ENCODE peak calls at places on chromosomes 1 and 21, in eight cellular contexts. One of them, this sample, is unnamed.

GRCh38 chr1:118992426-118992825 is 4.3 kb upstream of the TBX15 start:
- DNase-seq in ovary: no peak
- DNase-seq in neural progenitor cell: no peak
- DNase-seq in AG09309: no peak
- DNase-seq in body of pancreas: no peak
- DNase-seq in left ventricle myocardium inferior: no peak
- DNase-seq in RWPE1: no peak
- DNase-seq in GM23338: no peak
- DNase-seq in this sample: no peak

GRCh38 chr1:183039985-183040447 is 16.8 kb downstream of the LAMC1 start:
- DNase-seq in GM23338: no peak
- DNase-seq in RWPE1: no peak
- DNase-seq in neural progenitor cell: no peak
- DNase-seq in left ventricle myocardium inferior: no peak
- DNase-seq in body of pancreas: no peak
- DNase-seq in ovary: no peak
- DNase-seq in AG09309: peak; percentile 78
- DNase-seq in this sample: no peak

GRCh38 chr1:195738971-195739650 is 869.1 kb downstream of the KCNT2 start:
- DNase-seq in RWPE1: no peak
- DNase-seq in ovary: no peak
- DNase-seq in neural progenitor cell: no peak
- DNase-seq in AG09309: no peak
- DNase-seq in GM23338: no peak
- DNase-seq in body of pancreas: no peak
- DNase-seq in left ventricle myocardium inferior: no peak
- DNase-seq in this sample: no peak

GRCh38 chr1:9561429-9561828 is 22.2 kb downstream of the SLC25A33 start:
- DNase-seq in neural progenitor cell: no peak
- DNase-seq in body of pancreas: peak; percentile 80
- DNase-seq in AG09309: peak; percentile 83
- DNase-seq in RWPE1: peak; percentile 78
- DNase-seq in GM23338: no peak
- DNase-seq in left ventricle myocardium inferior: no peak
- DNase-seq in ovary: peak; percentile 43
- DNase-seq in this sample: no peak

GRCh38 chr1:199113265-199113869 is 474.5 kb downstream of the PTPRC start:
- DNase-seq in GM23338: peak; percentile 74
- DNase-seq in neural progenitor cell: peak; percentile 45
- DNase-seq in AG09309: peak; percentile 40
- DNase-seq in left ventricle myocardium inferior: peak; percentile 23
- DNase-seq in body of pancreas: peak; percentile 42
- DNase-seq in RWPE1: no peak
- DNase-seq in ovary: no peak
- DNase-seq in this sample: no peak

GRCh38 chr1:205356424-205357151 is at the start of gene KLHDC8A:
- DNase-seq in AG09309: no peak
- DNase-seq in body of pancreas: no peak
- DNase-seq in GM23338: peak; percentile 57
- DNase-seq in neural progenitor cell: peak; percentile 76
- DNase-seq in ovary: peak; percentile 78
- DNase-seq in RWPE1: no peak
- DNase-seq in left ventricle myocardium inferior: no peak
- DNase-seq in this sample: no peak

GRCh38 chr1:11787251-11787803 is 18.4 kb downstream of the MTHFR start:
- DNase-seq in neural progenitor cell: peak; percentile 61
- DNase-seq in AG09309: no peak
- DNase-seq in GM23338: peak; percentile 79
- DNase-seq in left ventricle myocardium inferior: peak; percentile 70
- DNase-seq in body of pancreas: peak; percentile 46
- DNase-seq in ovary: peak; percentile 78
- DNase-seq in RWPE1: peak; percentile 55
- DNase-seq in this sample: no peak

GRCh38 chr1:199182151-199182843 is 543.5 kb downstream of the PTPRC start:
- DNase-seq in ovary: no peak
- DNase-seq in body of pancreas: no peak
- DNase-seq in neural progenitor cell: no peak
- DNase-seq in RWPE1: no peak
- DNase-seq in AG09309: no peak
- DNase-seq in left ventricle myocardium inferior: no peak
- DNase-seq in GM23338: no peak
- DNase-seq in this sample: no peak

GRCh38 chr1:84619383-84620093 is 45.3 kb upstream of the CTBS start:
- DNase-seq in ovary: no peak
- DNase-seq in left ventricle myocardium inferior: no peak
- DNase-seq in body of pancreas: peak; percentile 57
- DNase-seq in neural progenitor cell: no peak
- DNase-seq in AG09309: no peak
- DNase-seq in GM23338: no peak
- DNase-seq in RWPE1: peak; percentile 81
- DNase-seq in this sample: peak; percentile 19

GRCh38 chr1:159880435-159880834 is 18.0 kb upstream of the VSIG8 start:
- DNase-seq in AG09309: no peak
- DNase-seq in neural progenitor cell: no peak
- DNase-seq in GM23338: no peak
- DNase-seq in body of pancreas: no peak
- DNase-seq in ovary: no peak
- DNase-seq in left ventricle myocardium inferior: no peak
- DNase-seq in RWPE1: no peak
- DNase-seq in this sample: no peak

GRCh38 chr1:42424201-42424600 is 31.6 kb downstream of the ZMYND12 start:
- DNase-seq in AG09309: no peak
- DNase-seq in ovary: no peak
- DNase-seq in left ventricle myocardium inferior: no peak
- DNase-seq in RWPE1: no peak
- DNase-seq in GM23338: no peak
- DNase-seq in body of pancreas: no peak
- DNase-seq in neural progenitor cell: no peak
- DNase-seq in this sample: no peak

GRCh38 chr21:34204021-34204420 is 130.6 kb downstream of the MRPS6 start:
- DNase-seq in ovary: no peak
- DNase-seq in body of pancreas: no peak
- DNase-seq in GM23338: no peak
- DNase-seq in AG09309: no peak
- DNase-seq in left ventricle myocardium inferior: no peak
- DNase-seq in RWPE1: no peak
- DNase-seq in neural progenitor cell: no peak
- DNase-seq in this sample: no peak

GRCh38 chr1:115545791-115546733 is 95.7 kb upstream of the VANGL1 start:
- DNase-seq in AG09309: peak; percentile 85
- DNase-seq in neural progenitor cell: peak; percentile 65
- DNase-seq in ovary: peak; percentile 33
- DNase-seq in RWPE1: peak; percentile 98
- DNase-seq in GM23338: peak; percentile 94
- DNase-seq in left ventricle myocardium inferior: no peak
- DNase-seq in body of pancreas: peak; percentile 72
- DNase-seq in this sample: no peak

GRCh38 chr1:172719694-172720138 is 60.8 kb downstream of the FASLG start:
- DNase-seq in ovary: no peak
- DNase-seq in AG09309: peak; percentile 17
- DNase-seq in GM23338: peak; percentile 79
- DNase-seq in RWPE1: peak; percentile 42
- DNase-seq in body of pancreas: no peak
- DNase-seq in neural progenitor cell: peak; percentile 64
- DNase-seq in left ventricle myocardium inferior: no peak
- DNase-seq in this sample: peak; percentile 55

GRCh38 chr1:51230501-51231078 is 5.5 kb upstream of the RNF11 start:
- DNase-seq in neural progenitor cell: no peak
- DNase-seq in RWPE1: no peak
- DNase-seq in GM23338: no peak
- DNase-seq in body of pancreas: no peak
- DNase-seq in left ventricle myocardium inferior: no peak
- DNase-seq in AG09309: no peak
- DNase-seq in ovary: no peak
- DNase-seq in this sample: no peak

GRCh38 chr1:156726549-156727226 is 1.6 kb upstream of the METTL25B start:
- DNase-seq in AG09309: no peak
- DNase-seq in ovary: no peak
- DNase-seq in body of pancreas: peak; percentile 64
- DNase-seq in RWPE1: peak; percentile 78
- DNase-seq in GM23338: peak; percentile 88
- DNase-seq in neural progenitor cell: peak; percentile 76
- DNase-seq in left ventricle myocardium inferior: no peak
- DNase-seq in this sample: peak; percentile 73

GRCh38 chr1:221456918-221457317 is 285.0 kb downstream of the DUSP10 start:
- DNase-seq in RWPE1: no peak
- DNase-seq in ovary: no peak
- DNase-seq in left ventricle myocardium inferior: no peak
- DNase-seq in AG09309: no peak
- DNase-seq in body of pancreas: no peak
- DNase-seq in neural progenitor cell: no peak
- DNase-seq in GM23338: no peak
- DNase-seq in this sample: no peak

GRCh38 chr1:6860401-6860800 is 75.1 kb downstream of the CAMTA1 start:
- DNase-seq in AG09309: no peak
- DNase-seq in RWPE1: no peak
- DNase-seq in ovary: no peak
- DNase-seq in left ventricle myocardium inferior: no peak
- DNase-seq in GM23338: no peak
- DNase-seq in neural progenitor cell: no peak
- DNase-seq in body of pancreas: no peak
- DNase-seq in this sample: no peak

GRCh38 chr1:26289158-26290059 is 9.5 kb downstream of the SH3BGRL3 start:
- DNase-seq in left ventricle myocardium inferior: no peak
- DNase-seq in AG09309: no peak
- DNase-seq in RWPE1: no peak
- DNase-seq in body of pancreas: peak; percentile 67
- DNase-seq in neural progenitor cell: peak; percentile 33
- DNase-seq in ovary: no peak
- DNase-seq in GM23338: no peak
- DNase-seq in this sample: peak; percentile 84

GRCh38 chr21:37877888-37878684 is 38.2 kb downstream of the KCNJ6 start:
- DNase-seq in left ventricle myocardium inferior: no peak
- DNase-seq in GM23338: no peak
- DNase-seq in ovary: no peak
- DNase-seq in AG09309: no peak
- DNase-seq in RWPE1: no peak
- DNase-seq in body of pancreas: no peak
- DNase-seq in neural progenitor cell: no peak
- DNase-seq in this sample: no peak

GRCh38 chr1:46615735-46616134 is 876 bp downstream of the MOB3C start:
- DNase-seq in neural progenitor cell: no peak
- DNase-seq in body of pancreas: no peak
- DNase-seq in AG09309: no peak
- DNase-seq in GM23338: no peak
- DNase-seq in ovary: no peak
- DNase-seq in left ventricle myocardium inferior: no peak
- DNase-seq in RWPE1: no peak
- DNase-seq in this sample: no peak

GRCh38 chr1:101022294-101022693 is 3.3 kb downstream of the DPH5 start:
- DNase-seq in neural progenitor cell: no peak
- DNase-seq in ovary: no peak
- DNase-seq in GM23338: peak; percentile 47
- DNase-seq in AG09309: no peak
- DNase-seq in left ventricle myocardium inferior: no peak
- DNase-seq in RWPE1: no peak
- DNase-seq in body of pancreas: no peak
- DNase-seq in this sample: no peak
- TF ChIP-seq CTCF in neural progenitor cell: no peak
- TF ChIP-seq CTCF in ovary: no peak
- TF ChIP-seq CTCF in GM23338: no peak
- TF ChIP-seq CTCF in AG09309: no peak
- TF ChIP-seq CTCF in left ventricle myocardium inferior: no peak
- TF ChIP-seq CTCF in RWPE1: no peak
- TF ChIP-seq CTCF in body of pancreas: no peak
- TF ChIP-seq CTCF in this sample: no peak

GRCh38 chr21:35976929-35977328 is 83.4 kb downstream of the SETD4 start:
- DNase-seq in ovary: no peak
- DNase-seq in left ventricle myocardium inferior: no peak
- DNase-seq in GM23338: no peak
- DNase-seq in AG09309: no peak
- DNase-seq in body of pancreas: no peak
- DNase-seq in neural progenitor cell: no peak
- DNase-seq in RWPE1: no peak
- DNase-seq in this sample: no peak

GRCh38 chr21:35976481-35976880 is 83.8 kb downstream of the SETD4 start:
- DNase-seq in ovary: no peak
- DNase-seq in GM23338: no peak
- DNase-seq in AG09309: no peak
- DNase-seq in body of pancreas: no peak
- DNase-seq in neural progenitor cell: no peak
- DNase-seq in left ventricle myocardium inferior: no peak
- DNase-seq in RWPE1: no peak
- DNase-seq in this sample: no peak

GRCh38 chr21:35969281-35969680 is 91.0 kb downstream of the SETD4 start:
- DNase-seq in left ventricle myocardium inferior: no peak
- DNase-seq in RWPE1: no peak
- DNase-seq in GM23338: no peak
- DNase-seq in ovary: no peak
- DNase-seq in body of pancreas: no peak
- DNase-seq in AG09309: no peak
- DNase-seq in neural progenitor cell: no peak
- DNase-seq in this sample: no peak

GRCh38 chr21:35971824-35972223 is 88.5 kb downstream of the SETD4 start:
- DNase-seq in GM23338: no peak
- DNase-seq in body of pancreas: no peak
- DNase-seq in neural progenitor cell: no peak
- DNase-seq in left ventricle myocardium inferior: no peak
- DNase-seq in RWPE1: no peak
- DNase-seq in AG09309: no peak
- DNase-seq in ovary: no peak
- DNase-seq in this sample: no peak

GRCh38 chr21:35974801-35975200 is 85.5 kb downstream of the SETD4 start:
- DNase-seq in RWPE1: peak; percentile 31
- DNase-seq in AG09309: no peak
- DNase-seq in left ventricle myocardium inferior: no peak
- DNase-seq in body of pancreas: peak; percentile 48
- DNase-seq in ovary: no peak
- DNase-seq in GM23338: no peak
- DNase-seq in neural progenitor cell: no peak
- DNase-seq in this sample: no peak
- TF ChIP-seq CTCF in RWPE1: no peak
- TF ChIP-seq CTCF in AG09309: no peak
- TF ChIP-seq CTCF in left ventricle myocardium inferior: no peak
- TF ChIP-seq CTCF in body of pancreas: no peak
- TF ChIP-seq CTCF in ovary: no peak
- TF ChIP-seq CTCF in GM23338: no peak
- TF ChIP-seq CTCF in neural progenitor cell: no peak
- TF ChIP-seq CTCF in this sample: no peak

DNA sequence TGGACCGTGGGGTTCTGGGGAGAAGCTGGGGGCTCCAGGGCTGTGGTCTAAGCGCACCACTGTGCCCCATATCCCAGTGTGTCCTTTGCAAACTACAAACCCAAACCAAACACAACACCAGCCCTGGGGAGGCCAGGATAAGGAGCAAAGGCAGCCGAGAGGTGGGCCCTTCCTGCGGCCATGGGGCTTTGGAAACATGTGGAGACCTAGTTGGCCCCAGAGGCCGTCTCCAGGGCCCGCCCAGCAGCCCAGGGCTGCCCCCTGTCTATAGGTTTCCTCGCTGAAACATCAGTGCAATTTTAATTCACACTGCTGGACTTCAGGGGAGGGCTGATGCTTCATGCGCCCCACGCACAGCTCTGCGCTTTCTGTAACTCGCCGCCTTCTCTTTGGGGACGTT is 61.3 kb downstream of the PRDM16 start:
- DNase-seq in body of pancreas: no peak
- DNase-seq in neural progenitor cell: peak; percentile 44
- DNase-seq in ovary: no peak
- DNase-seq in AG09309: no peak
- DNase-seq in RWPE1: no peak
- DNase-seq in left ventricle myocardium inferior: no peak
- DNase-seq in GM23338: peak; percentile 17
- DNase-seq in this sample: no peak
- TF ChIP-seq CTCF in body of pancreas: no peak
- TF ChIP-seq CTCF in neural progenitor cell: peak; percentile 13
- TF ChIP-seq CTCF in ovary: no peak
- TF ChIP-seq CTCF in AG09309: no peak
- TF ChIP-seq CTCF in RWPE1: no peak
- TF ChIP-seq CTCF in left ventricle myocardium inferior: no peak
- TF ChIP-seq CTCF in GM23338: peak; percentile 25
- TF ChIP-seq CTCF in this sample: no peak

GRCh38 chr1:63920154-63921117 is 146.6 kb downstream of the ROR1 start:
- DNase-seq in neural progenitor cell: no peak
- DNase-seq in GM23338: no peak
- DNase-seq in RWPE1: peak; percentile 36
- DNase-seq in body of pancreas: no peak
- DNase-seq in AG09309: peak; percentile 95
- DNase-seq in left ventricle myocardium inferior: no peak
- DNase-seq in ovary: no peak
- DNase-seq in this sample: no peak
- TF ChIP-seq CTCF in neural progenitor cell: peak; percentile 23
- TF ChIP-seq CTCF in GM23338: peak; percentile 34
- TF ChIP-seq CTCF in RWPE1: no peak
- TF ChIP-seq CTCF in body of pancreas: peak; percentile 31
- TF ChIP-seq CTCF in AG09309: peak; percentile 57
- TF ChIP-seq CTCF in left ventricle myocardium inferior: peak; percentile 24
- TF ChIP-seq CTCF in ovary: no peak
- TF ChIP-seq CTCF in this sample: peak; percentile 16

This sample was measured in GM13977.